ENCODE peak calls at places on chromosomes 3 and 15, in six cellular contexts. L is sigmoid colon, I is cardiac fibroblast, H is thoracic aorta, D is fibroblast of pulmonary artery, X is GM10248. Z is an unnamed sample.

GRCh38 chr3:13894812-13895154 is 14.9 kb upstream of the WNT7A start:
- DNase-seq in L (no peak), I (no peak), H (no peak), D (no peak), X (no peak), Z (no peak)

GRCh38 chr15:66172339-66172980 is 81.1 kb downstream of the MEGF11 start:
- DNase-seq in L (no peak), I (no peak), H (no peak), D (no peak), X (no peak), Z (no peak)

GRCh38 chr3:54963621-54964020 is 35.8 kb upstream of the LRTM1 start:
- DNase-seq in L (no peak), I (no peak), H (no peak), D (no peak), X (no peak), Z (no peak)

GRCh38 chr3:143951351-143951971 is 20.2 kb upstream of the DIPK2A start:
- DNase-seq in L (no peak), I (peak; percentile 70), H (no peak), D (peak; percentile 69), X (peak; percentile 15), Z (no peak)

GRCh38 chr15:60835000-60835399 is 356.1 kb upstream of the ICE2 start:
- DNase-seq in L (no peak), I (no peak), H (no peak), D (no peak), X (no peak), Z (no peak)

GRCh38 chr3:164903820-164904451 is 174.4 kb downstream of the SI start:
- DNase-seq in L (no peak), I (no peak), H (no peak), D (no peak), X (no peak), Z (no peak)

GRCh38 chr15:92801774-92802464 is 98.2 kb upstream of the CHD2 start:
- DNase-seq in L (peak; percentile 86), I (peak; percentile 95), H (no peak), D (peak; percentile 95), X (no peak), Z (peak; percentile 52)

GRCh38 chr3:46495901-46496456 is 1.8 kb upstream of the RTP3 start:
- DNase-seq in L (no peak), I (no peak), H (no peak), D (peak; percentile 30), X (no peak), Z (no peak)

GRCh38 chr3:120472121-120472844 is 21.5 kb upstream of the FSTL1 start:
- DNase-seq in L (no peak), I (no peak), H (no peak), D (no peak), X (no peak), Z (no peak)

GRCh38 chr3:14383753-14384152 is 18.7 kb upstream of the SLC6A6 start:
- DNase-seq in L (no peak), I (no peak), H (no peak), D (no peak), X (no peak), Z (no peak)

GRCh38 chr3:10238330-10238995 is 9.8 kb upstream of the TATDN2 start:
- DNase-seq in L (no peak), I (no peak), H (no peak), D (no peak), X (no peak), Z (no peak)

GRCh38 chr3:110865934-110866333 is 205.7 kb upstream of the NECTIN3 start:
- DNase-seq in L (no peak), I (no peak), H (no peak), D (no peak), X (no peak), Z (no peak)

GRCh38 chr3:101852315-101852714 is 3.0 kb downstream of the NFKBIZ start:
- DNase-seq in L (no peak), I (no peak), H (no peak), D (no peak), X (no peak), Z (no peak)

GRCh38 chr15:59812185-59812870 is 123.2 kb upstream of the BNIP2 start:
- DNase-seq in L (no peak), I (no peak), H (no peak), D (no peak), X (no peak), Z (no peak)

GRCh38 chr3:29311805-29312204 is 30.9 kb downstream of the RBMS3 start:
- DNase-seq in L (no peak), I (no peak), H (no peak), D (no peak), X (no peak), Z (no peak)

GRCh38 chr3:52181543-52181942 is 16.4 kb upstream of the ALAS1 start:
- DNase-seq in L (no peak), I (peak; percentile 66), H (no peak), D (peak; percentile 78), X (no peak), Z (no peak)

GRCh38 chr3:50211930-50212329 is 6.9 kb downstream of the SLC38A3 start:
- DNase-seq in L (no peak), I (no peak), H (no peak), D (peak; percentile 54), X (no peak), Z (no peak)

GRCh38 chr3:48404440-48405342 is 25.2 kb downstream of the PLXNB1 start:
- DNase-seq in L (peak; percentile 61), I (no peak), H (no peak), D (no peak), X (no peak), Z (no peak)

GRCh38 chr3:57793737-57794187 is 37.7 kb downstream of the SLMAP start:
- DNase-seq in L (no peak), I (no peak), H (no peak), D (peak; percentile 22), X (no peak), Z (no peak)

GRCh38 chr3:19950316-19950715 is 3.4 kb downstream of the RAB5A start:
- DNase-seq in L (no peak), I (no peak), H (no peak), D (no peak), X (no peak), Z (no peak)

GRCh38 chr3:108125550-108126071 is 34.8 kb upstream of the CD47 start:
- DNase-seq in L (no peak), I (no peak), H (no peak), D (no peak), X (peak; percentile 43), Z (no peak)

GRCh38 chr15:90743407-90743806 is 26.3 kb downstream of the BLM start:
- DNase-seq in L (no peak), I (no peak), H (no peak), D (no peak), X (no peak), Z (no peak)

GRCh38 chr3:185215873-185216586 is 37.8 kb downstream of the EHHADH start:
- DNase-seq in L (no peak), I (peak; percentile 39), H (no peak), D (peak; percentile 48), X (peak; percentile 26), Z (no peak)

GRCh38 chr3:69305011-69305410 is 80.9 kb downstream of the FRMD4B start:
- DNase-seq in L (no peak), I (no peak), H (no peak), D (no peak), X (no peak), Z (no peak)

GRCh38 chr15:32787949-32788348 is 70.1 kb downstream of the GREM1 start:
- DNase-seq in L (no peak), I (no peak), H (no peak), D (no peak), X (no peak), Z (no peak)

GRCh38 chr3:18188491-18188890 is 236.6 kb downstream of the SATB1 start:
- DNase-seq in L (no peak), I (no peak), H (no peak), D (no peak), X (no peak), Z (no peak)

GRCh38 chr15:86743283-86743903 is 663.7 kb downstream of the AGBL1 start:
- DNase-seq in L (no peak), I (no peak), H (no peak), D (no peak), X (no peak), Z (no peak)
- TF ChIP-seq CTCF in L (no peak), I (no peak), H (no peak), D (no peak), X (peak; percentile 30), Z (peak; percentile 4)

DNA sequence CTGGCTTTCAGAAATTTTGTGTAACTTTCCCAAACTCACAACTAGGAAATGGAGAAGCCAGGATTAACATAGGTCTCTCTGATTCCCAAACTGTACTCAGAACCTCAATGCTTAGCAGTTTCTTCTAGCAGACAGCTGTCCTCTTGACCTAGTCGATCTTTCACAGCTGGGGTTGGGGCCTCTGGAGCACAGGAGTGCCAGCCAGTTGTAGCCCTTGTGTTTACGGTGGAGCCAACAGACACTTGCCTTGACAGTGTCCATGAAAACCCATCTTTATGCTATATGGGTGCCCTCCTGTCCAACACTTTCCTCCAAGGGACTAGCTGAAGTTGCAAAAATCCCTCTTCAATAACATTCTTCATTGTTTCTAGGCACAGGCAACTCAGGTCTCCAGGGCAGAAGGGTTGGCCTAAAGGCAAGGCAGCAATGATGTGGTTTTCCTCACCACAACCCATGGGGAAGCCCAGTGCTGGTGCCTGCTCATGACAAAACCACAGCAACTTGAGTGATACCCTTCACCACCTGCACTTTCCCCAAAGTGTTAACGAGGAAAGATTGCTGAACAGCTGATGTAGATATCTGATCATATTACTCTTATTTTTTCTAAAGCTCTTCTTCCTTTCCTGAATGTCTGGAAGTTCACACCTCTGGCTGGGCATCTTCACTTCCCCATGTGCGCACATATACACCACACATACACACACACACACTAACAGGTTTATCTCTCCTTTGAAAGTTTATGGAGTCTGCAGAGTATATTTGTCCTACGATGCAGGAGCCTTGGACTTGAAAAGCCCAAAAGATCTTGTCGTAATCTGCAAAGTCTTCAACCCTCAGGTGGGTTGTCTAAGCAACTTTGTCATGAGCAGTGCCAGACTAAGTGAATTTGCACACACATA is 11.0 kb upstream of the KNG1 start:
- DNase-seq in L (no peak), I (no peak), H (no peak), D (no peak), X (no peak), Z (no peak)
- TF ChIP-seq CTCF in L (no peak), I (no peak), H (no peak), D (no peak), X (no peak), Z (no peak)

DNA sequence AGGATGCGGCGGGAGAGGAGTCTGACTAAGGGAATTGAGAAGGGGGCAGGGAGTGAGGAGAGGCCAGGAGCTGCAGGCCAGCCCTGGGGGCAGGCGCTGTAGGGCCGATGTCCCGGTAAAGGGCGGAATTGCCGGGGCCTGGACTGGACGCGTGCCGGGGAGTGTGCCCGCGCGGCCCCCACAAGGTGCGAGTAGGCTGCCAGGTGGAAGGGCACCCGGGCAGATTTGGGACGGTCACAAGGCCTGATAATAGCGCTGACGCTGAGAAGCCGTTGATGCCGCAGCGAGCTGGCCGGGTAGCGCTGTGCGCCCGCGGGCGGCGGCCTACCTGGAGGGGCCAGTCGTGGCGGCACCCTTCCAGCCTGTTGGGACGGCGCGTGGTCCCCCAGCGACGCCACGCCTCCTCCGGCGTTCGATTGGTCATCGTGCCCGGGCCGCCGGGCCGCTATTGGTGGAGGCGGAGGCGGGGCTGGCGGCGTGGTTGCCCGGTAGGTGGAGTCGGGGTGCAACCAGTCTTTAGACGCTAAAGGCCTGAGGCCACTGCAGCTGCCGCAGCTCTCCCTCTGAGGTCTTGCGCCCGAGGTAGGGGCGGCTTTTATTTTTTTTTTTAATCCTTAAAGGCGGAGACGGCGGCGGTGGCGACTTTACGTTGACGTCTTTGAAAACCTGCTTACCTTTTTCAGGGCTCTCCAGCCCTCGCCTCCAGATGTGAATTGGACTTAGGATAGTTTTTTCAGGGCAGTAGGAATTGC is 919 bp downstream of the SLC25A38 start:
- DNase-seq in L (peak; percentile 98), I (peak; percentile 95), H (peak; percentile 90), D (peak; percentile 92), X (peak; percentile 98), Z (peak; percentile 82)
- TF ChIP-seq CTCF in L (no peak), I (no peak), H (no peak), D (no peak), X (no peak), Z (no peak)

GRCh38 chr15:71883447-71883846 is 73.1 kb downstream of the NR2E3 start:
- DNase-seq in L (no peak), I (no peak), H (no peak), D (no peak), X (no peak), Z (no peak)
- TF ChIP-seq CTCF in L (no peak), I (no peak), H (no peak), D (no peak), X (no peak), Z (no peak)

Z was measured in omental fat pad.